ENCODE peak calls at places on chromosomes 5 and 9, in ten cellular contexts. Q is C1 segment of cervical spinal cord; P is tibial artery; Y is right lobe of liver; W is effector memory CD8-positive, alpha-beta T cell; I is activated CD4-positive, alpha-beta memory T cell treated with anti-CD3 and anti-CD28 coated beads for 36 hours; S is MV-4-11; Z is left kidney; K is T-helper 9 cell; C is HAP-1. T is an unnamed sample.

GRCh38 chr9:68530618-68531017 is 10.1 kb downstream of the TMEM252 start:
- DNase-seq in Y (peak), S (peak), Q (no peak), K (no peak), I (no peak), W (no peak), Z (peak), P (peak), C (no peak), T (no peak)

GRCh38 chr9:96420468-96421219 is 2.5 kb upstream of the ZNF367 start:
- DNase-seq in K (no peak), S (peak), P (peak), I (peak), Q (no peak), C (peak), W (no peak), Y (peak), Z (peak), T (no peak)

GRCh38 chr5:150138551-150139265 is 16.9 kb downstream of the PDGFRB start:
- DNase-seq in S (no peak), C (no peak), K (no peak), Y (peak), P (peak), I (no peak), Z (peak), Q (no peak), W (no peak), T (no peak)

GRCh38 chr9:82606761-82607382 is 456.1 kb downstream of the RASEF start:
- DNase-seq in K (no peak), Q (no peak), P (no peak), Z (peak), W (no peak), C (no peak), I (no peak), Y (peak), S (peak), T (no peak)

GRCh38 chr9:87016681-87017080 is 69.4 kb upstream of the GAS1 start:
- DNase-seq in P (no peak), I (no peak), Z (no peak), Y (no peak), S (no peak), C (no peak), Q (no peak), K (no peak), W (no peak), T (no peak)

GRCh38 chr5:88687253-88687955 is 195.6 kb downstream of the MEF2C start:
- DNase-seq in Z (peak), W (no peak), P (no peak), K (no peak), C (no peak), S (no peak), Q (no peak), I (no peak), Y (no peak), T (no peak)

GRCh38 chr9:98045234-98046160 is 11.0 kb upstream of the NANS start:
- DNase-seq in P (no peak), W (peak), S (peak), C (peak), Q (no peak), Y (no peak), K (peak), Z (no peak), I (peak), T (peak)

GRCh38 chr9:110655723-110656641 is 12.6 kb upstream of the MUSK start:
- DNase-seq in W (no peak), P (peak), Q (no peak), Z (no peak), S (no peak), I (no peak), C (no peak), K (no peak), Y (no peak), T (no peak)

GRCh38 chr9:19465571-19466267 is 56.9 kb downstream of the ACER2 start:
- DNase-seq in I (no peak), C (no peak), Y (no peak), K (no peak), W (no peak), P (no peak), S (no peak), Q (no peak), Z (peak), T (no peak)

GRCh38 chr9:76181020-76181641 is 213.1 kb downstream of the RFK start:
- DNase-seq in Z (no peak), I (no peak), Y (no peak), P (no peak), K (no peak), C (no peak), W (no peak), S (peak), Q (no peak), T (no peak)

GRCh38 chr9:114224247-114224610 is 68.9 kb downstream of the COL27A1 start:
- DNase-seq in Q (no peak), K (no peak), W (no peak), Y (no peak), Z (no peak), I (no peak), S (no peak), C (no peak), P (no peak), T (no peak)

GRCh38 chr9:119184265-119184936 is 184.8 kb downstream of the BRINP1 start:
- DNase-seq in Z (no peak), S (no peak), I (no peak), K (no peak), Q (no peak), W (no peak), C (no peak), P (no peak), Y (no peak), T (no peak)

GRCh38 chr9:17318821-17319320 is 184.0 kb downstream of the CNTLN start:
- DNase-seq in I (no peak), P (no peak), S (no peak), Y (no peak), W (no peak), C (no peak), K (no peak), Q (no peak), Z (no peak), T (no peak)

GRCh38 chr5:128774605-128775004 is 190.7 kb upstream of the SLC27A6 start:
- DNase-seq in Z (no peak), Q (no peak), P (no peak), Y (no peak), S (peak), I (no peak), W (no peak), K (no peak), C (no peak), T (no peak)

GRCh38 chr9:82443312-82443711 is 454.7 kb downstream of the SPATA31D1 start:
- DNase-seq in K (no peak), Z (no peak), I (no peak), P (no peak), S (no peak), Q (no peak), W (no peak), C (no peak), Y (no peak), T (no peak)

GRCh38 chr5:2006193-2006970 is 123.7 kb upstream of the IRX4 start:
- DNase-seq in W (no peak), S (no peak), K (no peak), I (no peak), Z (no peak), C (no peak), P (no peak), Y (no peak), Q (no peak), T (no peak)

GRCh38 chr5:176436641-176437040 is 11.5 kb upstream of the FAF2 start:
- DNase-seq in S (peak), K (no peak), P (no peak), W (no peak), Y (no peak), I (peak), C (no peak), Z (no peak), Q (no peak), T (no peak)

GRCh38 chr5:174134545-174134944 is 89.0 kb downstream of the NSG2 start:
- DNase-seq in C (no peak), K (no peak), P (no peak), I (no peak), Y (no peak), Q (no peak), S (no peak), Z (no peak), W (no peak), T (no peak)

GRCh38 chr5:10201223-10201868 is 48.3 kb downstream of the ATPSCKMT start:
- DNase-seq in K (no peak), S (peak), C (no peak), Q (no peak), Y (no peak), Z (peak), P (peak), W (no peak), I (no peak), T (no peak)

GRCh38 chr5:81513982-81514381 is 120.0 kb upstream of the ACOT12 start:
- DNase-seq in P (no peak), Q (no peak), S (peak), K (no peak), C (no peak), W (no peak), Y (no peak), Z (no peak), I (no peak), T (no peak)

GRCh38 chr5:77082280-77082679 is 4.8 kb downstream of the ZBED3 start:
- DNase-seq in S (no peak), K (no peak), Z (no peak), W (no peak), P (no peak), Q (no peak), Y (no peak), I (no peak), C (no peak), T (no peak)

GRCh38 chr9:111599092-111599947 is at the start of gene PTGR1:
- DNase-seq in Y (peak), Q (peak), I (peak), Z (peak), S (peak), K (no peak), C (peak), W (no peak), P (peak), T (no peak)

GRCh38 chr9:125496313-125496838 is 210.6 kb downstream of the MAPKAP1 start:
- DNase-seq in K (no peak), P (no peak), Y (no peak), S (no peak), C (no peak), Q (no peak), I (no peak), Z (no peak), W (no peak), T (no peak)

GRCh38 chr9:34383904-34384303 is 7.2 kb upstream of the MYORG start:
- DNase-seq in W (no peak), Y (no peak), P (no peak), I (no peak), C (no peak), Q (no peak), K (no peak), S (no peak), Z (no peak), T (no peak)

GRCh38 chr5:150224483-150225027 is 34.7 kb downstream of the SLC6A7 start:
- DNase-seq in P (no peak), I (no peak), Q (no peak), W (no peak), Z (no peak), C (no peak), S (no peak), K (no peak), Y (no peak), T (no peak)

GRCh38 chr9:21927752-21928151 is 66.4 kb downstream of the CDKN2A start:
- DNase-seq in W (no peak), P (no peak), C (no peak), Q (no peak), Z (no peak), I (no peak), Y (no peak), S (no peak), K (no peak), T (no peak)

GRCh38 chr5:29796018-29796417 is 1397.5 kb upstream of the CDH6 start:
- DNase-seq in W (no peak), C (no peak), Q (no peak), Y (no peak), K (no peak), I (no peak), Z (peak), S (no peak), P (no peak), T (no peak)

GRCh38 chr5:58459276-58459859 is 518 bp downstream of the PLK2 start:
- DNase-seq in I (no peak), P (peak), Q (no peak), Y (no peak), K (no peak), Z (peak), W (peak), S (peak), C (no peak), T (no peak)

T was measured in activated effector memory CD4-positive, alpha-beta T cell treated with anti-CD3 and anti-CD28 coated beads, Interleukin-2, amount 50 U/mL, for 16 hours.